ENCODE peak calls at places on chromosomes 4 and X, in eight cellular contexts. Q is A549, Y is fibroblast of the aortic adventitia, C is tibial nerve, T is ovary, Z is lower leg skin, F is type B pancreatic cell, S is heart right ventricle. O is an unnamed sample.

GRCh38 chr4:55549888-55550287 is 3.2 kb upstream of the CLOCK start:
- DNase-seq in Q (no peak), Y (peak; percentile 62), C (no peak), T (no peak), Z (no peak), F (no peak), S (no peak), O (no peak)

GRCh38 chrX:21374163-21374993 is at the start of gene CNKSR2:
- DNase-seq in Q (peak; percentile 78), Y (peak; percentile 3), C (peak; percentile 5), T (peak; percentile 51), Z (no peak), F (peak; percentile 88), S (no peak), O (peak; percentile 61)

GRCh38 chr4:75745192-75745591 is 20.8 kb downstream of the USO1 start:
- DNase-seq in Q (peak; percentile 18), Y (peak; percentile 70), C (no peak), T (no peak), Z (no peak), F (no peak), S (no peak), O (no peak)

GRCh38 chr4:155854597-155855226 is 11.4 kb downstream of the ASIC5 start:
- DNase-seq in Q (peak; percentile 64), Y (peak; percentile 30), C (no peak), T (no peak), Z (no peak), F (no peak), S (no peak), O (no peak)

GRCh38 chrX:46298821-46299220 is 246.4 kb downstream of the ZNF674 start:
- DNase-seq in Q (no peak), Y (peak; percentile 20), C (no peak), T (no peak), Z (no peak), F (no peak), S (no peak), O (no peak)

GRCh38 chr4:128517739-128518510 is 230.3 kb upstream of the PGRMC2 start:
- DNase-seq in Q (peak; percentile 93), Y (peak; percentile 98), C (peak; percentile 81), T (peak; percentile 63), Z (peak; percentile 84), F (no peak), S (peak; percentile 54), O (no peak)

GRCh38 chr4:7328913-7329638 is 105.7 kb downstream of the PSAPL1 start:
- DNase-seq in Q (peak; percentile 73), Y (peak; percentile 26), C (no peak), T (peak; percentile 47), Z (no peak), F (no peak), S (peak; percentile 71), O (no peak)

GRCh38 chr4:34432706-34433105 is 1811.6 kb downstream of the ARAP2 start:
- DNase-seq in Q (no peak), Y (no peak), C (no peak), T (no peak), Z (no peak), F (no peak), S (no peak), O (no peak)

GRCh38 chrX:40971736-40972135 is 113.5 kb upstream of the USP9X start:
- DNase-seq in Q (peak; percentile 19), Y (no peak), C (no peak), T (no peak), Z (no peak), F (no peak), S (no peak), O (no peak)

GRCh38 chrX:11683057-11683456 is 17.3 kb upstream of the ARHGAP6 start:
- DNase-seq in Q (no peak), Y (no peak), C (no peak), T (no peak), Z (no peak), F (no peak), S (no peak), O (no peak)

GRCh38 chrX:97685753-97686152 is 802.0 kb downstream of the RPA4 start:
- DNase-seq in Q (peak; percentile 39), Y (peak; percentile 46), C (no peak), T (no peak), Z (no peak), F (no peak), S (no peak), O (peak; percentile 3)

GRCh38 chr4:73446336-73446938 is 10.4 kb downstream of the AFP start:
- DNase-seq in Q (peak; percentile 60), Y (peak; percentile 65), C (peak; percentile 16), T (no peak), Z (no peak), F (no peak), S (no peak), O (peak; percentile 15)

GRCh38 chr4:17038510-17039176 is 140.2 kb upstream of the LDB2 start:
- DNase-seq in Q (no peak), Y (no peak), C (no peak), T (no peak), Z (no peak), F (no peak), S (no peak), O (no peak)

GRCh38 chrX:30196322-30196721 is 19.0 kb upstream of the MAGEB2 start:
- DNase-seq in Q (peak; percentile 11), Y (peak; percentile 1), C (no peak), T (no peak), Z (no peak), F (no peak), S (no peak), O (no peak)

GRCh38 chr4:38902695-38903094 is 35.1 kb downstream of the FAM114A1 start:
- DNase-seq in Q (peak; percentile 13), Y (peak; percentile 39), C (no peak), T (no peak), Z (no peak), F (no peak), S (no peak), O (no peak)

GRCh38 chrX:131633285-131633917 is 89.5 kb downstream of the OR13H1 start:
- DNase-seq in Q (peak; percentile 65), Y (peak; percentile 65), C (peak; percentile 42), T (no peak), Z (no peak), F (peak; percentile 72), S (peak; percentile 29), O (peak; percentile 50)

GRCh38 chrX:13721819-13722527 is 12.4 kb downstream of the TRAPPC2 start:
- DNase-seq in Q (no peak), Y (peak; percentile 75), C (no peak), T (no peak), Z (no peak), F (no peak), S (no peak), O (no peak)

DNA sequence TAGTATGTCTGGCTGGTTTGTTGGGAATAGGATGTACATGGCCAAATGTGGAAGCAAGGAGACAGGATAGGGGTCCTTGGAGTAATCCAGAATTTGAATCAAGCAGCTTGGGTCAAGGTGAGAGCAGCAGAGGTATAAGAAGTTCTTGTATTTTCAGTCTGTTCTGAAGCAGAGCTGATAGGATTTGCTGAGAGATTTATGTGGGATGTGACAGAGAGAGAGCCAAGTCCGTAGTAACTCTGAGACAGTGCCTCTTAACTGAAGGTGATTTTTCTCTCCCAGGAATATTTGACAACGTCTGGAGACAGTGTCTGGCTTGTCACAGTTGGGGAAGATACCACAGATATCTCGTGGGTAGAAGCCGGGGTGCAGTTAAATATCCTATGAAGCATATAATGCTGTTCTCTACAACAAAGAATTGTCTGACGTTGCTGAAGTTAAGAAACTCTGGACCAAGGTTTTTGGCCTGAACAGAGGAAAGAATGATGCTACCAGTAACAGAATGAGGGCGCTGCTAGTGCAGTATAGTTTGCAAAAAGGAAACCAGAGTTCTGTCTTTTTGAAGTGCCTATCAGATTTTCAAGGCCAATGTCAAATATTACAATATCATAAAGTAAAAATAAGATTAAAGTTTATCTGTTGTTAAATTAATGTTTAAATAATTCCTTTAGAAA is 184.0 kb downstream of the ARHGAP24 start:
- DNase-seq in Q (no peak), Y (peak; percentile 13), C (no peak), T (no peak), Z (no peak), F (no peak), S (no peak), O (no peak)
- TF ChIP-seq CTCF in Q (no peak), Y (no peak), C (no peak), T (no peak), Z (no peak), F (no peak), S (peak; percentile 34), O (no peak)

DNA sequence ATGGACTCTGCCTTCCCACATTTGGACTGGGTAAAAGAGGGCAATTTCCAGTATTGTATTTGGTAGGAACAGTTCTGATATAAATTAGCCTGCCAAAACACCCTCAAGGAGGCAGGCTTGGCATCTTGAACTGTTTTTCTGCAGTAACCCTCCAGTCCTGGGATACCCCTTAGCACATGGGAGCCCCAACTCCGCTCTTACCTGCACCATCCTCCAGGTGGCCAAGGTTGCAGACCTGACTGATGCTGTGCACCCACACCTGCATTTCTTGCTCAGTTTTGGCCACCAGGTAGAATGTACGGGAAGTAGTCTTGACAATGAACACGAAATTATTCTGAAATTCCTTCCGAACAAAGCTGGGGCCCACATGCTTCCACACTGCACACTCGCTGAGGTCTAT is 35.1 kb downstream of the GAB3 start:
- DNase-seq in Q (no peak), Y (no peak), C (no peak), T (no peak), Z (no peak), F (no peak), S (no peak), O (no peak)
- TF ChIP-seq CTCF in Q (no peak), Y (no peak), C (no peak), T (no peak), Z (no peak), F (no peak), S (no peak), O (no peak)

DNA sequence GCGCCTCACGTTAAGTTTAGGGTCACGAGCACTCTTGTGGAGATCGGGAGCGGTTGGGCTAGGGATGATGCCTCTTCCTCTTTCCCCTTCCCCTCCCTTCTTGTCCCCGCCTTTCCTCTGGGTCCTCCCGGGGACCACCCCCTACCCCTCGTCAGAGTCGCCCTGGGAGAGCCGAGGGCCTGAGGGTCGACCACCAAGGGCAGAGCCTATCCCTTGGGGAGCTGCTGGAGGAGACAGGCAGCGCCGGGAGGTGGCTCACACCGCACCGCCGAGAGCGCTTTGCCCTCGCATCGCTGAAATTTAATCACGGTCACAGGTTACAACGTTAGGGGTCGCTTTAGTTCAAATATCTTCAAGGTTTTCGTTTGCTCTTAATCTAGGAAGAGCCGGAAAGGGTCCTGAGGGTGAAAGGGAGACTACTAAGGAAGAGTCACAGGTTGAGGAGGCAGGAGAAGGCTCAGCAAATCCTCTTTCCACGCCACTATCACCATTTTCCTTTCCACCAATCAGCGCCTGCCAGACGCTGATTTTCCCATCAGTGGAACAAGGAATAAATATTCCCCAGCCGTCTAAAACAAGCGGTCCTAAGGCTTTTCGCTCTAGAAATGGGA is 529 bp upstream of the SNCA start:
- DNase-seq in Q (peak; percentile 2), Y (no peak), C (no peak), T (no peak), Z (peak; percentile 88), F (peak; percentile 74), S (no peak), O (peak; percentile 59)
- TF ChIP-seq CTCF in Q (no peak), Y (no peak), C (no peak), T (no peak), Z (no peak), F (peak; percentile 35), S (peak; percentile 16), O (no peak)

DNA sequence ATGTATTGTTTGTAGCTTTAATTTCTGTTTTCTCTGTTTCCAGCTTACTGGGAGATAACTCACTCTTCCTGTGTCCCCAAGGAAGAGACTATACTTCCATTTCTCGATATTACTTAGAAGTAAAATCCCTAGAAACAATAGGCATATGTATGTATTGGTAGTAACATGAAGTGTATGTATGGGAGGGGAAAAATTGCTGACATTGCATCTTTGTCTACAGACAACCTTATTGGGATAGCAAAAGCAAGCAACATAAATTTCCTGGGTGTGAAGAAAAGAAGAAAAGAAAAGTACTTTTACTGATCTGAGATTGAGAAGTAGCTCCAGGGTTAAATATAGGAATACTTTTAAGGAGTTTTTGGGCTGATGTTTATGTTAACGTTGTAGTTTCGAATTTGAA is 15.4 kb downstream of the AP1AR start:
- DNase-seq in Q (no peak), Y (no peak), C (no peak), T (no peak), Z (no peak), F (no peak), S (no peak), O (no peak)
- TF ChIP-seq CTCF in Q (no peak), Y (no peak), C (no peak), T (no peak), Z (no peak), F (no peak), S (no peak), O (no peak)

O was measured in endothelial cell.